ENCODE peak calls at places on chromosomes 5 and 9, in four cellular contexts. W is WTC11, U is GM12878, O is K562. S is an unnamed sample.

GRCh38 chr5:117800261-117800660 is 1188.1 kb downstream of the DTWD2 start:
- DNase-seq in U (no peak), O (no peak), W (no peak), S (no peak)

GRCh38 chr5:97006454-97006853 is 70.6 kb downstream of the LNPEP start:
- DNase-seq in O (no peak), U (no peak), W (no peak), S (no peak)

GRCh38 chr5:118597448-118597847 is 390.9 kb downstream of the DTWD2 start:
- DNase-seq in W (no peak), O (no peak), U (no peak), S (no peak)

GRCh38 chr9:110027624-110028023 is 180.3 kb downstream of the C9orf152 start:
- DNase-seq in U (no peak), W (no peak), O (no peak), S (peak)

GRCh38 chr5:150517272-150518152 is 9.6 kb downstream of the NDST1 start:
- DNase-seq in U (no peak), O (peak), W (no peak), S (peak)

GRCh38 chr5:87121315-87122170 is 146.1 kb upstream of the RASA1 start:
- DNase-seq in W (no peak), O (no peak), U (peak), S (peak)

GRCh38 chr5:73314395-73315195 is 134.0 kb downstream of the FOXD1 start:
- DNase-seq in W (no peak), O (no peak), U (no peak), S (no peak)

GRCh38 chr5:81787843-81788242 is 36.9 kb upstream of the SSBP2 start:
- DNase-seq in O (no peak), W (no peak), U (no peak), S (no peak)

GRCh38 chr5:68995847-68996204 is 98.0 kb upstream of the SLC30A5 start:
- DNase-seq in O (no peak), U (no peak), W (no peak), S (no peak)

GRCh38 chr5:69492391-69493234 is at the start of gene OCLN:
- DNase-seq in O (peak), W (peak), U (no peak), S (peak)

GRCh38 chr5:140556438-140556837 is 835 bp downstream of the SRA1 start:
- DNase-seq in U (no peak), W (no peak), O (no peak), S (no peak)

GRCh38 chr9:2127486-2127885 is 112.3 kb downstream of the SMARCA2 start:
- DNase-seq in W (no peak), U (no peak), O (no peak), S (no peak)

GRCh38 chr5:24367211-24367610 is 277.6 kb downstream of the CDH10 start:
- DNase-seq in O (no peak), U (no peak), W (no peak), S (no peak)

GRCh38 chr5:31999470-31999869 is 174.6 kb downstream of the GOLPH3 start:
- DNase-seq in W (no peak), U (no peak), O (no peak), S (no peak)

GRCh38 chr5:51696122-51696521 is 312.9 kb downstream of the ISL1 start:
- DNase-seq in O (no peak), U (no peak), W (no peak), S (no peak)

GRCh38 chr5:58751222-58751621 is 168.3 kb downstream of the RAB3C start:
- DNase-seq in O (no peak), W (no peak), U (no peak), S (no peak)

GRCh38 chr9:128203842-128204551 is 818 bp downstream of the DNM1 start:
- DNase-seq in W (peak), U (no peak), O (peak), S (no peak)

GRCh38 chr5:172114875-172115422 is 73.1 kb downstream of the STK10 start:
- DNase-seq in W (no peak), U (peak), O (no peak), S (no peak)

GRCh38 chr5:52579391-52579790 is 208.3 kb upstream of the ITGA1 start:
- DNase-seq in W (no peak), U (no peak), O (no peak), S (no peak)

GRCh38 chr9:86337469-86338107 is 16.6 kb downstream of the TUT7 start:
- DNase-seq in W (no peak), U (no peak), O (no peak), S (no peak)

GRCh38 chr5:122874179-122874875 is 28.9 kb downstream of the SNX24 start:
- DNase-seq in U (no peak), W (no peak), O (no peak), S (no peak)

GRCh38 chr5:168585119-168585912 is 6.1 kb upstream of the PANK3 start:
- DNase-seq in O (no peak), U (peak), W (no peak), S (no peak)
- TF ChIP-seq ATF3 in O (no peak), U (no peak), W (no peak), S (no peak)

GRCh38 chr9:121876658-121877271 is 216.3 kb downstream of the TTLL11 start:
- DNase-seq in W (no peak), U (no peak), O (no peak), S (no peak)
- TF ChIP-seq NR2C2 in W (no peak), U (no peak), O (no peak), S (no peak)

GRCh38 chr5:10452768-10453331 is 11.2 kb downstream of the ROPN1L start:
- DNase-seq in O (peak), U (peak), W (no peak), S (peak)
- TF ChIP-seq USF2 in O (no peak), U (no peak), W (no peak), S (no peak)

GRCh38 chr9:13481274-13481673 is 201.8 kb upstream of the MPDZ start:
- DNase-seq in U (no peak), O (no peak), W (no peak), S (no peak)
- TF ChIP-seq ATF3 in U (no peak), O (no peak), W (no peak), S (no peak)

GRCh38 chr9:137278061-137278912 is 761 bp downstream of the TOR4A start:
- DNase-seq in W (peak), O (peak), U (no peak), S (no peak)
- TF ChIP-seq NR2C2 in W (no peak), O (no peak), U (no peak), S (no peak)

GRCh38 chr5:175712681-175713085 is 54.8 kb downstream of the HRH2 start:
- DNase-seq in W (peak), U (no peak), O (no peak), S (no peak)

GRCh38 chr5:175712313-175712680 is 54.4 kb downstream of the HRH2 start:
- DNase-seq in W (peak), U (no peak), O (no peak), S (no peak)

GRCh38 chr5:175713930-175714329 is 56.1 kb downstream of the HRH2 start:
- DNase-seq in W (no peak), O (no peak), U (no peak), S (no peak)

GRCh38 chr5:175715627-175716522 is 58.0 kb downstream of the HRH2 start:
- DNase-seq in U (no peak), W (peak), O (no peak), S (no peak)

DNA sequence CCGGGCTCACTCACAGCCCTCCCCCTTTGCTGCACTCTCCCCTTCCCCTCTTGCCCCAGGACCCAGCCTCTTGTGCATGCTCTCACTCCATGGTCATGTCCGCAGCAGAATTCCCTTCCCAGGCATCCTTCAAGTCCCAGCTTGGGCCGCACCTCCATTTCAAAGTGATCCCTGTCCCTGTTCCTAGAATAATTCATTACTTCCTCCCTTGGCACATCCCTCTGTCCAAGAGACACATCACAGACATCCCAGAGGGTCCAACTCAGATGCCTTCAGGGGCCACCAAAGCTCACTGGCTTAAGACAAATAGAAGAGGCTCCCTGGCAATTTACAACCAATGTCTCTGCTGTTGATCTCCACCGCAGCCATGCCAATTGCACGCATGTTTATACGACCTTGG is 56.8 kb downstream of the HRH2 start:
- DNase-seq in O (no peak), W (peak), U (no peak), S (no peak)
- TF ChIP-seq USF2 in O (no peak), W (no peak), U (no peak), S (no peak)

GRCh38 chr9:132026932-132027585 is 52.6 kb downstream of the MED27 start:
- DNase-seq in W (no peak), U (no peak), O (no peak), S (no peak)
- TF ChIP-seq ATF3 in W (no peak), U (no peak), O (no peak), S (no peak)

GRCh38 chr9:137069508-137070071 is 767 bp downstream of the SAPCD2 start:
- DNase-seq in O (peak), U (no peak), W (peak), S (no peak)
- TF ChIP-seq NR2C2 in O (no peak), U (no peak), W (no peak), S (no peak)

GRCh38 chr9:98070704-98071103 is 14.2 kb downstream of the NANS start:
- DNase-seq in O (no peak), W (no peak), U (no peak), S (no peak)

GRCh38 chr9:98071737-98072136 is 15.2 kb downstream of the NANS start:
- DNase-seq in W (no peak), O (no peak), U (no peak), S (no peak)

GRCh38 chr9:98078895-98079294 is 22.4 kb downstream of the NANS start:
- DNase-seq in W (no peak), O (no peak), U (no peak), S (no peak)

GRCh38 chr9:98074119-98074990 is 17.8 kb downstream of the NANS start:
- DNase-seq in O (peak), U (no peak), W (peak), S (peak)

GRCh38 chr9:98075332-98075805 is 18.8 kb downstream of the NANS start:
- DNase-seq in W (no peak), O (no peak), U (no peak), S (no peak)
- TF ChIP-seq USF2 in W (peak), O (no peak), U (no peak), S (no peak)